ENCODE peak calls at places on chromosomes 7 and 10, in four cellular contexts. J is Peyer's patch, O is body of pancreas, C is heart left ventricle. Y is an unnamed sample.

GRCh38 chr10:128047991-128048826 is 78.0 kb downstream of the MKI67 start:
- DNase-seq in O (no peak), C (peak; percentile 58), J (peak; percentile 55), Y (no peak)

GRCh38 chr7:93817561-93817960 is 73.0 kb downstream of the TFPI2 start:
- DNase-seq in J (no peak), O (no peak), C (no peak), Y (no peak)

GRCh38 chr7:96319444-96319843 is 2.5 kb downstream of the SLC25A13 start:
- DNase-seq in C (no peak), O (no peak), J (no peak), Y (no peak)

GRCh38 chr7:30493231-30493630 is 11.4 kb downstream of the GGCT start:
- DNase-seq in O (no peak), C (no peak), J (no peak), Y (no peak)

GRCh38 chr10:5540080-5540479 is 15.3 kb downstream of the CALML3 start:
- DNase-seq in O (no peak), C (no peak), J (no peak), Y (no peak)

GRCh38 chr7:92735707-92736106 is 100.7 kb downstream of the CDK6 start:
- DNase-seq in C (no peak), O (no peak), J (no peak), Y (no peak)

GRCh38 chr10:87613766-87614165 is 45.9 kb upstream of the PAPSS2 start:
- DNase-seq in J (no peak), C (no peak), O (no peak), Y (no peak)

GRCh38 chr7:120725376-120726039 is 132.4 kb downstream of the TSPAN12 start:
- DNase-seq in C (no peak), O (no peak), J (no peak), Y (peak; percentile 1)

GRCh38 chr7:26060713-26061339 is 91.2 kb upstream of the NFE2L3 start:
- DNase-seq in J (no peak), C (no peak), O (no peak), Y (no peak)

GRCh38 chr10:129962092-129962494 is 2.0 kb downstream of the EBF3 start:
- DNase-seq in O (no peak), J (peak; percentile 6), C (peak; percentile 21), Y (no peak)

GRCh38 chr10:24723788-24724380 is at the start of gene ARHGAP21:
- DNase-seq in J (peak; percentile 43), O (peak; percentile 67), C (peak; percentile 81), Y (peak; percentile 37)

GRCh38 chr10:87750001-87750651 is 67.9 kb downstream of the ATAD1 start:
- DNase-seq in J (no peak), C (no peak), O (no peak), Y (no peak)

GRCh38 chr7:110988348-110988747 is 102.6 kb upstream of the LRRN3 start:
- DNase-seq in O (no peak), C (no peak), J (no peak), Y (no peak)

GRCh38 chr7:18941197-18941596 is 176.2 kb downstream of the TWIST1 start:
- DNase-seq in J (no peak), O (no peak), C (no peak), Y (no peak)

GRCh38 chr10:122551450-122551849 is 9.1 kb upstream of the DMBT1 start:
- DNase-seq in J (no peak), C (no peak), O (no peak), Y (no peak)

GRCh38 chr10:29658984-29659769 is 24.4 kb upstream of the SVIL start:
- DNase-seq in O (no peak), C (no peak), J (no peak), Y (peak; percentile 13)

GRCh38 chr7:86991844-86992243 is 67.6 kb downstream of the ELAPOR2 start:
- DNase-seq in C (no peak), O (no peak), J (no peak), Y (no peak)

GRCh38 chr7:69804962-69805361 is 206.7 kb downstream of the AUTS2 start:
- DNase-seq in J (no peak), O (no peak), C (no peak), Y (no peak)

GRCh38 chr7:39314869-39315268 is 251.3 kb upstream of the YAE1 start:
- DNase-seq in J (no peak), C (no peak), O (no peak), Y (no peak)

GRCh38 chr10:98380493-98381339 is 34.3 kb downstream of the PYROXD2 start:
- DNase-seq in J (no peak), C (no peak), O (no peak), Y (no peak)

GRCh38 chr10:98384531-98385133 is 30.4 kb downstream of the PYROXD2 start:
- DNase-seq in O (no peak), C (no peak), J (no peak), Y (no peak)

GRCh38 chr10:98382691-98383101 is 32.3 kb downstream of the PYROXD2 start:
- DNase-seq in O (no peak), C (no peak), J (no peak), Y (no peak)

GRCh38 chr10:98388086-98388655 is 26.8 kb downstream of the PYROXD2 start:
- DNase-seq in J (no peak), O (no peak), C (no peak), Y (no peak)

DNA sequence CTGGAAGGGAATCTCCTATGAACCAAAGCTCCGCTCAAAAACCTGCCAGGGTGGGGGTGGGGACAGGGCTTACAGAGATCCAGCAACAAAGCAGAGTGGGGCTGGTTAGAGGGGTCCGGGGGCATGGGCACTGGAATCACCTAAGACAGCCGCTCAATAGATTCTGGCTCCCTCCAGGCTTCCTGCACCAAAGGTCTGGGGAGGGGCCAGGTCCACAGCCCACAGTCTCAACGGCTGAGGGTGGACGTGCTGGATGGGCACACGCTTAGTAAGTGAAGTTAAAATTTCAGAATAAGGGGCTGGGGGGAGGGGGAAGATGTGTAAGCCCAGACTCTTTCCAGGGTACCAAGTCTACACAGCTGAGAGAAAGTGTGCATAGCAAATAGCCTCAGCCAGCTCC is 31.1 kb downstream of the PYROXD2 start:
- DNase-seq in O (no peak), C (no peak), J (no peak), Y (no peak)
- TF ChIP-seq POLR2A in O (no peak), C (no peak), J (no peak), Y (no peak)

GRCh38 chr10:96044686-96045085 is 1.3 kb downstream of the CCNJ start:
- DNase-seq in C (no peak), J (no peak), O (no peak), Y (no peak)

GRCh38 chr10:96041146-96041545 is 2.2 kb upstream of the CCNJ start:
- DNase-seq in J (no peak), O (no peak), C (no peak), Y (no peak)

GRCh38 chr10:96046546-96046945 is 3.2 kb downstream of the CCNJ start:
- DNase-seq in J (no peak), O (no peak), C (no peak), Y (no peak)

GRCh38 chr10:96043895-96044580 is 655 bp downstream of the CCNJ start:
- DNase-seq in O (peak; percentile 50), J (peak; percentile 32), C (peak; percentile 34), Y (peak; percentile 57)

GRCh38 chr10:96043157-96043894 is at the start of gene CCNJ:
- DNase-seq in O (peak; percentile 86), J (peak; percentile 86), C (peak; percentile 90), Y (peak; percentile 93)
- TF ChIP-seq POLR2A in O (peak; percentile 79), J (peak; percentile 62), C (peak; percentile 26), Y (peak; percentile 77)

GRCh38 chr10:119541459-119542356 is 811 bp downstream of the RGS10 start:
- DNase-seq in O (no peak), C (peak; percentile 38), J (peak; percentile 57), Y (no peak)
- TF ChIP-seq POLR2A in O (no peak), C (no peak), J (no peak), Y (peak; percentile 45)

GRCh38 chr7:27106181-27106905 is 3.9 kb upstream of the HOXA2 start:
- DNase-seq in O (no peak), J (no peak), C (no peak), Y (no peak)
- TF ChIP-seq POLR2A in O (no peak), J (no peak), C (no peak), Y (no peak)

GRCh38 chr7:28411876-28412662 is at the start of gene CREB5:
- DNase-seq in J (no peak), O (no peak), C (peak; percentile 21), Y (no peak)
- TF ChIP-seq POLR2A in J (no peak), O (no peak), C (no peak), Y (peak; percentile 54)

GRCh38 chr10:21280037-21280436 is 245.4 kb downstream of the SKIDA1 start:
- DNase-seq in C (no peak), O (no peak), J (no peak), Y (no peak)

GRCh38 chr10:21278491-21279216 is 246.8 kb downstream of the SKIDA1 start:
- DNase-seq in J (peak; percentile 72), O (peak; percentile 86), C (peak; percentile 91), Y (peak; percentile 35)

GRCh38 chr10:21279217-21279575 is 246.3 kb downstream of the SKIDA1 start:
- DNase-seq in C (no peak), O (no peak), J (no peak), Y (no peak)

GRCh38 chr10:21281765-21282484 is 243.6 kb downstream of the SKIDA1 start:
- DNase-seq in C (no peak), J (no peak), O (no peak), Y (no peak)

GRCh38 chr10:21281173-21281572 is 244.3 kb downstream of the SKIDA1 start:
- DNase-seq in O (no peak), C (no peak), J (no peak), Y (no peak)
- TF ChIP-seq POLR2A in O (no peak), C (no peak), J (no peak), Y (no peak)

GRCh38 chr10:77493851-77494788 is 143.5 kb downstream of the KCNMA1 start:
- DNase-seq in O (no peak), C (no peak), J (no peak), Y (no peak)
- TF ChIP-seq POLR2A in O (no peak), C (no peak), J (no peak), Y (peak; percentile 62)

Y was measured in GM12892.